ENCODE peak calls at places on chromosomes 12 and 14, in eight cellular contexts. C is EH; B is lung; I is activated CD4-positive, alpha-beta T cell treated with anti-CD3 and anti-CD28 coated beads for 48 hours; A is T follicular helper cell; E is GM13976; D is MCF 10A; G is AG10803. L is an unnamed sample.

GRCh38 chr12:50070314-50071060 is 13.1 kb downstream of the ASIC1 start:
- DNase-seq in I (peak; percentile 79), D (peak; percentile 80), B (peak; percentile 86), A (peak; percentile 45), G (peak; percentile 82), C (peak; percentile 88), E (peak; percentile 80), L (no peak)

GRCh38 chr12:47080725-47081502 is 1.2 kb upstream of the AMIGO2 start:
- DNase-seq in C (peak; percentile 74), D (peak; percentile 89), B (peak; percentile 56), G (peak; percentile 70), E (peak; percentile 24), A (peak; percentile 25), I (peak; percentile 81), L (no peak)

GRCh38 chr12:120394483-120395367 is 25.8 kb upstream of the MSI1 start:
- DNase-seq in C (no peak), D (no peak), E (no peak), I (no peak), A (no peak), B (peak; percentile 78), G (no peak), L (no peak)

GRCh38 chr12:118498171-118498570 is 121.8 kb downstream of the SUDS3 start:
- DNase-seq in I (no peak), A (no peak), C (peak; percentile 10), G (no peak), E (no peak), D (no peak), B (no peak), L (no peak)

GRCh38 chr12:127595506-127595905 is 671.5 kb upstream of the TMEM132C start:
- DNase-seq in I (no peak), A (no peak), D (no peak), G (no peak), B (no peak), C (no peak), E (no peak), L (no peak)

GRCh38 chr14:100120522-100121269 is 38.7 kb downstream of the DEGS2 start:
- DNase-seq in D (no peak), A (no peak), C (no peak), E (no peak), G (no peak), B (no peak), I (no peak), L (no peak)

GRCh38 chr12:128047266-128048060 is 219.5 kb upstream of the TMEM132C start:
- DNase-seq in D (no peak), C (no peak), A (no peak), E (no peak), B (no peak), I (no peak), G (no peak), L (no peak)

GRCh38 chr14:91063119-91063518 is 2.7 kb upstream of the RPS6KA5 start:
- DNase-seq in B (no peak), A (no peak), I (peak; percentile 24), C (peak; percentile 11), E (peak; percentile 42), G (no peak), D (no peak), L (no peak)

GRCh38 chr14:64755661-64756265 is 51.5 kb downstream of the PLEKHG3 start:
- DNase-seq in I (peak; percentile 51), A (peak; percentile 71), B (no peak), E (no peak), C (peak; percentile 77), G (peak; percentile 59), D (peak; percentile 77), L (no peak)

GRCh38 chr14:75283162-75283883 is 4.7 kb downstream of the FOS start:
- DNase-seq in I (no peak), D (no peak), B (no peak), E (no peak), C (no peak), G (peak; percentile 72), A (no peak), L (no peak)

GRCh38 chr12:122366685-122367475 is 55.6 kb downstream of the CLIP1 start:
- DNase-seq in A (no peak), B (no peak), E (no peak), G (peak; percentile 96), I (peak; percentile 16), C (peak; percentile 96), D (peak; percentile 86), L (peak; percentile 94)

GRCh38 chr14:36988989-36989388 is 183.4 kb downstream of the SLC25A21 start:
- DNase-seq in C (no peak), D (no peak), B (no peak), I (no peak), A (no peak), G (no peak), E (no peak), L (no peak)

GRCh38 chr12:46160081-46160980 is 108.5 kb downstream of the SLC38A1 start:
- DNase-seq in I (no peak), D (peak; percentile 93), E (no peak), B (no peak), C (peak; percentile 82), A (no peak), G (peak; percentile 99), L (peak; percentile 93)

GRCh38 chr14:65002586-65003210 is 16.0 kb downstream of the FNTB start:
- DNase-seq in D (no peak), B (no peak), E (no peak), G (peak; percentile 78), A (no peak), I (no peak), C (peak; percentile 69), L (peak; percentile 40)

GRCh38 chr12:34335819-34336262 is 313.5 kb downstream of the ALG10 start:
- DNase-seq in G (no peak), I (no peak), A (no peak), E (no peak), B (no peak), C (no peak), D (no peak), L (no peak)